ENCODE peak calls at places on chromosomes 6 and 20, in six cellular contexts. One of them, this sample, is unnamed.

GRCh38 chr20:34283844-34284243 is 19.3 kb downstream of the AHCY start:
- DNase-seq in AG04450: no peak
- DNase-seq in astrocyte of the spinal cord: no peak
- DNase-seq in EH: no peak
- DNase-seq in GM06990: no peak
- DNase-seq in GM23248: no peak
- DNase-seq in this sample: no peak

GRCh38 chr6:149152521-149152920 is 165.0 kb upstream of the TAB2 start:
- DNase-seq in AG04450: no peak
- DNase-seq in astrocyte of the spinal cord: no peak
- DNase-seq in EH: no peak
- DNase-seq in GM06990: no peak
- DNase-seq in GM23248: no peak
- DNase-seq in this sample: no peak

GRCh38 chr20:63692436-63693078 is 3.9 kb upstream of the TNFRSF6B start:
- DNase-seq in AG04450: no peak
- DNase-seq in astrocyte of the spinal cord: no peak
- DNase-seq in EH: peak
- DNase-seq in GM06990: no peak
- DNase-seq in GM23248: peak
- DNase-seq in this sample: peak

GRCh38 chr6:135346747-135347146 is 150.8 kb downstream of the AHI1 start:
- DNase-seq in AG04450: no peak
- DNase-seq in astrocyte of the spinal cord: peak
- DNase-seq in EH: peak
- DNase-seq in GM06990: no peak
- DNase-seq in GM23248: peak
- DNase-seq in this sample: peak

GRCh38 chr20:37734228-37734980 is 40.6 kb downstream of the CTNNBL1 start:
- DNase-seq in AG04450: no peak
- DNase-seq in astrocyte of the spinal cord: peak
- DNase-seq in EH: no peak
- DNase-seq in GM06990: no peak
- DNase-seq in GM23248: peak
- DNase-seq in this sample: peak

GRCh38 chr6:48912503-48912902 is 550.5 kb downstream of the MMUT start:
- DNase-seq in AG04450: no peak
- DNase-seq in astrocyte of the spinal cord: no peak
- DNase-seq in EH: no peak
- DNase-seq in GM06990: no peak
- DNase-seq in GM23248: no peak
- DNase-seq in this sample: no peak

GRCh38 chr6:41021832-41022231 is 17.2 kb downstream of the UNC5CL start:
- DNase-seq in AG04450: no peak
- DNase-seq in astrocyte of the spinal cord: peak
- DNase-seq in EH: peak
- DNase-seq in GM06990: no peak
- DNase-seq in GM23248: peak
- DNase-seq in this sample: peak

GRCh38 chr6:161227004-161227950 is 46.6 kb downstream of the AGPAT4 start:
- DNase-seq in AG04450: no peak
- DNase-seq in astrocyte of the spinal cord: no peak
- DNase-seq in EH: no peak
- DNase-seq in GM06990: no peak
- DNase-seq in GM23248: no peak
- DNase-seq in this sample: no peak

GRCh38 chr6:81451787-81452186 is 300.7 kb downstream of the TENT5A start:
- DNase-seq in AG04450: peak
- DNase-seq in astrocyte of the spinal cord: peak
- DNase-seq in EH: peak
- DNase-seq in GM06990: no peak
- DNase-seq in GM23248: peak
- DNase-seq in this sample: peak

This sample was measured in AG08395.